ENCODE peak calls at places on chromosomes 5 and 9, in seven cellular contexts. R is transverse colon, Z is neural progenitor cell, B is left ventricle myocardium inferior, L is ovary, O is PC-3, V is fibroblast of lung. T is an unnamed sample.

GRCh38 chr9:107137495-107138202 is 145.4 kb upstream of the RAD23B start:
- DNase-seq in R (no peak), B (no peak), Z (peak), V (no peak), L (no peak), O (peak), T (peak)

GRCh38 chr5:88407341-88407740 is 138.7 kb upstream of the TMEM161B start:
- DNase-seq in V (no peak), R (no peak), L (no peak), Z (no peak), O (no peak), B (no peak), T (no peak)

GRCh38 chr9:37039065-37039464 is 5.0 kb upstream of the PAX5 start:
- DNase-seq in R (no peak), B (no peak), L (no peak), O (no peak), V (no peak), Z (no peak), T (no peak)

GRCh38 chr9:36866840-36867239 is 167.2 kb downstream of the PAX5 start:
- DNase-seq in O (no peak), R (no peak), Z (no peak), L (no peak), V (no peak), B (no peak), T (no peak)

GRCh38 chr5:51902512-51902911 is 519.3 kb downstream of the ISL1 start:
- DNase-seq in O (no peak), B (no peak), Z (no peak), V (no peak), R (no peak), L (no peak), T (no peak)

GRCh38 chr9:91395106-91395552 is 28.5 kb downstream of the NFIL3 start:
- DNase-seq in B (no peak), L (no peak), V (peak), Z (no peak), O (peak), R (no peak), T (peak)

GRCh38 chr5:75640826-75641225 is 29.6 kb downstream of the ANKDD1B start:
- DNase-seq in R (no peak), V (peak), L (no peak), O (no peak), B (no peak), Z (no peak), T (no peak)

GRCh38 chr9:14258840-14259239 is 55.1 kb downstream of the NFIB start:
- DNase-seq in V (peak), L (no peak), B (no peak), R (no peak), Z (no peak), O (peak), T (peak)

GRCh38 chr5:171494452-171495121 is 75.1 kb downstream of the FGF18 start:
- DNase-seq in Z (peak), L (peak), R (no peak), B (peak), V (peak), O (peak), T (peak)

GRCh38 chr5:53253421-53253871 is 143.9 kb upstream of the MOCS2 start:
- DNase-seq in O (peak), L (no peak), B (no peak), Z (no peak), R (no peak), V (peak), T (peak)

GRCh38 chr9:26870292-26870691 is 22.3 kb downstream of the CAAP1 start:
- DNase-seq in Z (no peak), O (peak), L (no peak), V (peak), R (no peak), B (no peak), T (no peak)

GRCh38 chr9:3040761-3041160 is 196.9 kb upstream of the PUM3 start:
- DNase-seq in L (no peak), O (no peak), V (no peak), Z (no peak), R (no peak), B (no peak), T (no peak)

GRCh38 chr5:134515801-134516200 is 9.7 kb upstream of the JADE2 start:
- DNase-seq in L (no peak), O (no peak), R (no peak), Z (no peak), V (no peak), B (no peak), T (no peak)

GRCh38 chr5:103918668-103919367 is 356.2 kb upstream of the NUDT12 start:
- DNase-seq in V (peak), L (no peak), Z (peak), B (no peak), O (no peak), R (no peak), T (no peak)

GRCh38 chr5:103923616-103924168 is 361.1 kb upstream of the NUDT12 start:
- DNase-seq in V (peak), O (no peak), L (no peak), B (no peak), R (no peak), Z (peak), T (no peak)

GRCh38 chr5:103915081-103915480 is 352.5 kb upstream of the NUDT12 start:
- DNase-seq in V (peak), O (no peak), L (no peak), Z (no peak), B (no peak), R (no peak), T (no peak)

GRCh38 chr5:103919526-103919925 is 356.9 kb upstream of the NUDT12 start:
- DNase-seq in L (no peak), O (no peak), R (no peak), V (no peak), Z (no peak), B (no peak), T (no peak)
- H3K27ac ChIP-seq in L (no peak), O (no peak), R (no peak), V (no peak), Z (peak), B (no peak), T (no peak)

DNA sequence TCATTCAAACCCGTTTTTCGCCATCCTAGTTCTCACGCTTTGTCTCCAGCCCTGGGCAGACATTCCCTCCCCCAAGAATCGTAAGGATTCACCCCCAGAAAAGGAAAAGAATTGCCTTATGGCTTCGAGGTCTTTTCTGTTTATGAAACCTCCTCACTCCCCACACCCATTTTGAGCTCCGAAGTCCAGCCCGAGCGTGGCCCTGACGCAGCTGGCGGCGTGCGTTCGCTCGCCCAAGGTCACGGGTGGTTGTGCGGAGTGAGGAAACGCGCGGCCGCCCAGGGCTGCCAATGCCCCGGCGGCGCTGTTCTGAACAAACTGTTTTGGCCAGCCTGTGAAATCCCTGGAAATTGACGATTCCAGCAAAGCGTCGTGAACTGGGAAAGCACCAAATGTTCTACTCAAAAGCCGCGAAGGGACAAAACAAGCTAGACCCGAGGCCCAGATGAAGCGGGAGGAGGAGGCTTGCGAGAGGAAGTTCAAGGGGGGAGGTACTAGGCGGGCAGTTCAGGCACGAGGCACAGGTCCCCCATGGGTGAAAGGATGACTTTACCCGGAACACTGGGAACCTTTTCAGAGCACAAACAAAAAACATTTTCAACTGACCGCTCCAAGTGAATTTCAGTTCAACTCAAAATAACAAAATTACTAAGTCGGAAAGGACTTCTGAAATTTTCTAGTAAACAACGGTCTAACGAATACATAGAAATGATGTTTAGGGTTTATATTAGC is 683 bp upstream of the ZFAND5 start:
- DNase-seq in V (peak), B (peak), Z (peak), R (peak), L (peak), O (peak), T (peak)
- TF ChIP-seq CTCF in V (peak), B (peak), Z (peak), R (no peak), L (no peak), O (peak), T (no peak)

GRCh38 chr5:15446552-15446951 is 53.4 kb upstream of the FBXL7 start:
- DNase-seq in L (no peak), B (no peak), V (peak), O (no peak), Z (no peak), R (no peak), T (no peak)
- H3K27ac ChIP-seq in L (no peak), B (no peak), V (no peak), O (no peak), Z (no peak), R (no peak), T (no peak)

DNA sequence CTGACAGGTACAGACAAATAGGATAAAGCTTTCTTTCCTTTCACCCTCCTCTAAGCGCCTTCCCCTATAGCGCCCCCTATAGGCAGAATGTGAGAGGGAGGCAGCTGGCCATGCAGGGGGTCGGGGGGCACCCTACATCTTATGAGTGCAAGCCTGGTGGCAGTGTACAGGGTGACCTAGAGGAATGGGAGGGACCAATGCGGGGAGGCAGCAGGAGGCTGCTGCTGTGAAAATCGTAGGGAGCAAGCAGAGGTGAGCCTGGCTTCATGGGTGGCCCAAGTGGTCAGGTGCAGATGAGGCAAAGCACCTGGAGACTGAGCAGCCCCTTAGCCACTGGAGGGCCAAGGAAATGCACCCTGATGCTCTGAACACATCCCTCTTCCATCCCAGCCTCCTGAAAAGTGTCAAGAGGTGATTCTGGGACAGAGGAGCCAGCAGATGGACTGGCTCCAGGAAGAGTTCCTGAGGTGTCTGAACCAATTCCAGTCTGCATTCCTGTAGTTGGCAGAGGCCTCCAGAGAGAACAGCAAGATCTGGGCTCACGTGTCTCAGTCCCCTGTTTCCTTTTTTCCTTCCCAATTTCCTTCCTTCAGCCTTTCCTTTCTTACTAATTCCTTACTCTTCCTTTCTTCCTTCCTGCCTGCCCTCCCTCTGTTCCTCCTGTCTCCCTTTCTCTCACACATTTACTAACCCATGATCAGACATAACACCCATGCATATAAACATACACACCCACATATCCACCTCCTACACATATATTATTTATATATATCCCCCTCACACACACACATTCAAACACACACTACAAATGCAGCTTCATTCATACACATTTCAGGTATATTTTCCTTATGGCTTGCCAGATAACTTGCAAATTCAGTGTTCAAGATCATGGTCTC is 32.8 kb upstream of the GALNT10 start:
- DNase-seq in Z (peak), O (no peak), L (no peak), R (no peak), B (no peak), V (no peak), T (no peak)
- TF ChIP-seq CTCF in Z (peak), O (peak), L (no peak), R (peak), B (peak), V (no peak), T (peak)

DNA sequence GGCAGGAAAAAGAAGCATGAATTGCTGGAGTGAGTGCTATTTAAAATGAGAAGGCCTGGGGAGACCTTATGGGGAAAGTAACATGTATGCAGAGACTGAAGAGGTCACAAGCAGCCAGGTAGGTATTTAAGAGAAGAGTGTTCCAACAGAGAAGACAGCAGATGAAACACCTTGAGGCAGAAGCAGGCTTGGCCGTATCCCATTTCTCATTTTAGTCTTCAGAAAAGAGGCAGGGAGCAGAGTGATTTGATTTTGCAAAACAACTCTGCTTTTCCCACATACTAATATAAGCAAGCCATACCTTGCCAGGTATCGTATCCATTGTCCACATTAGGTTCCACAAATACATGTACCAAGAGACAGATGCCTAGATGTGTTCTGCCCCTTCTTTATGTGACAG is 244.3 kb downstream of the ASTN2 start:
- DNase-seq in O (no peak), Z (no peak), L (no peak), V (no peak), R (no peak), B (no peak), T (no peak)
- H3K27ac ChIP-seq in O (no peak), Z (no peak), L (no peak), V (no peak), R (no peak), B (no peak), T (no peak)